ENCODE peak calls at places on chromosomes 2 and 18, in eight cellular contexts. B is RWPE2, M is A673, L is heart right ventricle, G is fibroblast of the aortic adventitia, H is upper lobe of right lung, U is psoas muscle, Z is fibroblast of lung. I is an unnamed sample.
A peak's percentile ranks its signal among the peaks of the same experiment; 100 is the strongest.

GRCh38 chr2:88055049-88055435 is 541 bp downstream of the KRCC1 start:
- DNase-seq in B (no peak), Z (peak; percentile 66), U (no peak), H (no peak), L (no peak), G (peak; percentile 52), M (peak; percentile 49), I (peak; percentile 53)

GRCh38 chr18:22168360-22168921 is 948 bp upstream of the GATA6 start:
- DNase-seq in G (peak; percentile 52), U (no peak), B (no peak), L (peak; percentile 44), H (no peak), M (peak; percentile 42), Z (peak; percentile 26), I (no peak)

GRCh38 chr18:48328473-48329205 is 80.5 kb downstream of the ZBTB7C start:
- DNase-seq in G (peak; percentile 70), U (no peak), B (no peak), Z (peak; percentile 76), M (no peak), H (no peak), L (no peak), I (peak; percentile 80)

GRCh38 chr2:23456881-23457760 is 72.1 kb downstream of the KLHL29 start:
- DNase-seq in M (no peak), B (no peak), H (no peak), L (no peak), Z (peak; percentile 35), U (no peak), G (peak; percentile 46), I (peak; percentile 70)

GRCh38 chr2:191050640-191050987 is 36.6 kb upstream of the STAT1 start:
- DNase-seq in G (peak; percentile 83), L (no peak), B (no peak), M (no peak), Z (peak; percentile 47), U (no peak), H (no peak), I (peak; percentile 91)

GRCh38 chr2:227411990-227412350 is 24.2 kb upstream of the SCYGR1 start:
- DNase-seq in M (peak; percentile 52), U (no peak), H (no peak), G (no peak), L (no peak), B (no peak), Z (no peak), I (no peak)

GRCh38 chr2:61241266-61241665 is 79.3 kb downstream of the C2orf74 start:
- DNase-seq in U (no peak), Z (no peak), H (no peak), M (no peak), L (no peak), B (no peak), G (no peak), I (no peak)

GRCh38 chr2:124804014-124804940 is 779.2 kb downstream of the CNTNAP5 start:
- DNase-seq in H (no peak), L (no peak), Z (peak; percentile 57), M (peak; percentile 49), B (no peak), U (no peak), G (peak; percentile 30), I (peak; percentile 10)

GRCh38 chr2:208373460-208374089 is 33.0 kb upstream of the PTH2R start:
- DNase-seq in M (peak; percentile 66), B (no peak), L (peak; percentile 24), H (no peak), G (peak; percentile 76), Z (peak; percentile 68), U (no peak), I (peak; percentile 61)

GRCh38 chr18:3015203-3015590 is 2.3 kb upstream of the LPIN2 start:
- DNase-seq in G (peak; percentile 71), Z (peak; percentile 86), H (no peak), L (no peak), B (no peak), M (peak; percentile 21), U (no peak), I (peak; percentile 89)

GRCh38 chr2:203802277-203803045 is 65.1 kb upstream of the CTLA4 start:
- DNase-seq in U (no peak), Z (no peak), L (no peak), M (no peak), B (no peak), G (peak; percentile 80), H (no peak), I (peak; percentile 77)

GRCh38 chr2:184599054-184599874 is 935 bp downstream of the ZNF804A start:
- DNase-seq in M (peak; percentile 56), Z (peak; percentile 48), U (no peak), H (no peak), B (no peak), G (peak; percentile 53), L (no peak), I (peak; percentile 8)

GRCh38 chr2:184598313-184599053 is at the start of gene ZNF804A:
- DNase-seq in L (peak; percentile 14), B (no peak), H (peak; percentile 75), M (peak; percentile 87), G (peak; percentile 61), U (peak; percentile 30), Z (peak; percentile 68), I (peak; percentile 37)

GRCh38 chr2:184597996-184598312 is 375 bp upstream of the ZNF804A start:
- DNase-seq in G (no peak), H (no peak), L (no peak), Z (no peak), M (no peak), U (peak; percentile 13), B (no peak), I (peak; percentile 4)

GRCh38 chr2:184597571-184597980 is 753 bp upstream of the ZNF804A start:
- DNase-seq in U (no peak), H (no peak), M (peak; percentile 74), B (no peak), G (peak; percentile 71), L (no peak), Z (peak; percentile 71), I (peak; percentile 44)

DNA sequence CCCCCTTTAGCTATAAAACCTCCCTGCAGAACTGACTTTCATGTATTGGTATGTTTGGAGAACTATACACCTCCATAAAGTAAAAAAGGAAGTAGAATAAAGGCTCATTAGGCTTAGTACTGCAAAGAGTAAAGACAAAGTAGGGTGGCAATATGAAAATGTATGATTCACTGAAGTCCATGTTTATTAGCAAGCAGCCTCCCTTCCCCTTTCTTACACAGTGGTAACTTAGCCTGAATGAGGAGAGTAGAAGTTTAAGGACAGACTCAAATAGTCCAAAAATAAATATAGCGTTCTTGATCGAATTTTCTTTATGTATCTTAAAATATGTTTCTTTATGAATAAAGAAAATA is 1.5 kb downstream of the ZNF804A start:
- DNase-seq in B (no peak), H (no peak), M (no peak), G (no peak), U (no peak), Z (peak; percentile 47), L (no peak), I (peak; percentile 12)
- H3K4me3 ChIP-seq in B (no peak overlapping the region), H (peak overlapping the region; percentile 50), M (peak overlapping the region; percentile 74), G (peak overlapping the region; percentile 77), U (no peak overlapping the region), Z (peak overlapping the region; percentile 70), L (no peak overlapping the region), I (no peak overlapping the region)

DNA sequence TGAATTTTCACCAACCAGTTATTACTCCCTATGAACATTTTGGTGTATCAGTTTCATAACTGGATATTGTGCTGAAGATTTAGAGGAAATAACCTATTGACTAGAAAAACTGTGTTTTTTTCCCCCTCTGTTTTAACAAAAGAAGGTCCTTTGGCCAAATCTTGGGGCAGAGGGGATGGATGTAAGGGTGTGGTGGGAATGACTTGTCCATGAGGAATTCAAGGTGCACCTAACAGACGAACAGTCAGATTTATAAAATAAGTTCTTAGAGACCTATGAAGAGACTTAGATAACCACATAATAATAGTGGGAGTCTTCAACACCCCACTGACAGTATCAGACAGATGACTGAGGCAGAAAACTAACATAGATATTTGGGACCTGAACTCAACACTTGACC is 119.3 kb upstream of the SESTD1 start:
- DNase-seq in Z (no peak), H (no peak), L (no peak), U (no peak), B (no peak), M (no peak), G (no peak), I (no peak)
- TF ChIP-seq CTCF in Z (no peak), H (no peak), L (no peak), U (no peak), B (no peak), M (no peak), G (no peak), I (no peak)

GRCh38 chr2:241821460-241822263 is 12.7 kb downstream of the NEU4 start:
- DNase-seq in L (peak; percentile 31), G (no peak), B (no peak), H (no peak), U (no peak), Z (no peak), M (peak; percentile 65), I (no peak)

GRCh38 chr2:241820625-241821384 is 11.8 kb downstream of the NEU4 start:
- DNase-seq in L (no peak), M (no peak), U (no peak), Z (no peak), B (no peak), G (no peak), H (peak; percentile 64), I (no peak)

GRCh38 chr2:241818229-241818942 is 9.4 kb downstream of the NEU4 start:
- DNase-seq in B (no peak), Z (no peak), H (peak; percentile 55), L (no peak), G (no peak), U (no peak), M (no peak), I (no peak)

GRCh38 chr2:241818943-241819270 is 9.9 kb downstream of the NEU4 start:
- DNase-seq in G (no peak), M (no peak), H (no peak), U (no peak), L (no peak), B (no peak), Z (no peak), I (no peak)

GRCh38 chr2:241822264-241822623 is 13.3 kb downstream of the NEU4 start:
- DNase-seq in U (no peak), Z (no peak), L (no peak), M (no peak), G (no peak), B (no peak), H (no peak), I (no peak)
- H3K4me3 ChIP-seq in U (peak overlapping the region; percentile 15), Z (no peak overlapping the region), L (peak overlapping the region; percentile 30), M (no peak overlapping the region), G (no peak overlapping the region), B (no peak overlapping the region), H (no peak overlapping the region), I (no peak overlapping the region)

DNA sequence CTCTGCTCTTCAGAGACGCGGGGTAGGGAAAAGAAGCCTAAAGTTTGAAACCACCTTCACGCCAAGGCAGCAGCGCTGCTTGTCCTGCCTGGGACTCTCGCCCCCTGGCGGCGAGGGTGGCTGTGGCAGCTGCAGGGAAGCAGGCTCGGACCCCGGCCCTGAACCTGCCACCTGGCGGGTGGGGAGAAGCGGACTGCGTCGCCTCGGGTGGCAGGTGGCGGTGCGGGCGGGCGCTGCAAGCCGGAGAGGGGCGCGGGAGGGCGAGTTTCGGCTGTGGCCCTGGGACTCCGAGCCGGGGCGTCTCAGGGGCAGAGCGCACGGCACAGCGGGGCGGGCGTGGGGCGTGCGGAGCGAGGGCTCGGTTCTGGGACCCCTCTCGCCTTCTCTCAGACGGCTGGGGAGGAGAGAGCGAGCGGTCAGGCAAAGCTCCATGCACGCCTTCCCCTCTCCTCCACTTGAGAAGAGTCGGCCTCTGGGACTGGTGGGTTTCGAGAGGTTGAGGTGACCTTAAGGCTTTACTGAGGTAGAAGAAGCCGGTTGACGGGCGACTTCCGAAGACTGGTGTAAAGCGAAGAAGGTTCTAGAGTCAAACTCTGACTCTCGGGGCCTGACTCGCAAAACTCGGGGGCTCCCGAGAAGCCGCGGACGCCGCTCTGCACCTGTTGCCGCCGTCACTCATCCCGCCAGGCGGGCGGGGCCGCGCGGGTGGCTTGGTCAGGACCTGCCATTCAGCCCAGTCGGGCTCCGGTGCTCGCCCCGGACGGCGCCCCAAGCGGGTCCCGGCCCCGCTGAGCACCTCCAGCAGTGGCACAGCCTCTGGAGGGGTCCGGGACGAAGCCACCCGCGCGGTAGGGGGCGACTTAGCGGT is 1.1 kb upstream of the BOLL start:
- DNase-seq in Z (no peak), U (peak; percentile 80), M (peak; percentile 46), L (peak; percentile 9), G (no peak), B (peak; percentile 44), H (peak; percentile 76), I (no peak)
- TF ChIP-seq CTCF in Z (peak; percentile 33), U (peak; percentile 66), M (peak; percentile 68), L (peak; percentile 25), G (peak; percentile 51), B (peak; percentile 49), H (peak; percentile 54), I (peak; percentile 37)